ENCODE peak calls at places on chromosomes 3 and 15, in ten cellular contexts. B, I, N, D, W, S, T, P, G and E are unnamed samples.

GRCh38 chr3:74789111-74789510 is 174.7 kb upstream of the CNTN3 start:
- DNase-seq in B (no peak), I (no peak), N (no peak), D (no peak), W (no peak), S (no peak), T (no peak), P (no peak), G (no peak), E (no peak)

GRCh38 chr3:64272271-64272670 is 47.0 kb upstream of the PRICKLE2 start:
- DNase-seq in B (no peak), I (no peak), N (no peak), D (no peak), W (no peak), S (no peak), T (no peak), P (no peak), G (no peak), E (no peak)

GRCh38 chr15:84979651-84980050 is 2.0 kb upstream of the PDE8A start:
- DNase-seq in B (no peak), I (no peak), N (no peak), D (no peak), W (no peak), S (no peak), T (no peak), P (no peak), G (peak; percentile 13), E (no peak)

GRCh38 chr3:40086890-40087884 is 222.3 kb upstream of the EIF1B start:
- DNase-seq in B (no peak), I (no peak), N (no peak), D (no peak), W (no peak), S (no peak), T (no peak), P (no peak), G (no peak), E (peak; percentile 82)

GRCh38 chr15:68384451-68385239 is 47.3 kb downstream of the ITGA11 start:
- DNase-seq in B (no peak), I (no peak), N (no peak), D (no peak), W (no peak), S (no peak), T (no peak), P (no peak), G (no peak), E (no peak)

GRCh38 chr15:94002026-94002425 is 229.3 kb upstream of the MCTP2 start:
- DNase-seq in B (no peak), I (no peak), N (no peak), D (no peak), W (no peak), S (no peak), T (no peak), P (no peak), G (no peak), E (no peak)

GRCh38 chr3:61783993-61784718 is 222.8 kb downstream of the PTPRG start:
- DNase-seq in B (no peak), I (no peak), N (no peak), D (no peak), W (no peak), S (no peak), T (no peak), P (no peak), G (no peak), E (no peak)

GRCh38 chr3:137524751-137525150 is 239.4 kb upstream of the SOX14 start:
- DNase-seq in B (no peak), I (no peak), N (no peak), D (no peak), W (no peak), S (no peak), T (no peak), P (no peak), G (no peak), E (no peak)

GRCh38 chr15:42092666-42093445 is 1.5 kb downstream of the PLA2G4D start:
- DNase-seq in B (no peak), I (no peak), N (no peak), D (no peak), W (no peak), S (no peak), T (no peak), P (no peak), G (peak; percentile 8), E (peak; percentile 54)

GRCh38 chr15:65580287-65580686 is 30.6 kb downstream of the INTS14 start:
- DNase-seq in B (no peak), I (no peak), N (no peak), D (peak; percentile 33), W (no peak), S (no peak), T (no peak), P (no peak), G (no peak), E (no peak)

GRCh38 chr3:73070675-73071575 is 9.5 kb downstream of the EBLN2 start:
- DNase-seq in B (no peak), I (no peak), N (no peak), D (no peak), W (no peak), S (no peak), T (no peak), P (no peak), G (no peak), E (no peak)

GRCh38 chr3:18238721-18239331 is 186.3 kb downstream of the SATB1 start:
- DNase-seq in B (no peak), I (no peak), N (no peak), D (no peak), W (no peak), S (no peak), T (no peak), P (no peak), G (no peak), E (no peak)

GRCh38 chr15:31318429-31318828 is 8.2 kb upstream of the KLF13 start:
- DNase-seq in B (no peak), I (no peak), N (no peak), D (no peak), W (no peak), S (no peak), T (no peak), P (no peak), G (no peak), E (no peak)

GRCh38 chr15:29613951-29614382 is 208.3 kb downstream of the TJP1 start:
- DNase-seq in B (peak; percentile 23), I (no peak), N (no peak), D (no peak), W (no peak), S (no peak), T (no peak), P (no peak), G (peak; percentile 25), E (no peak)

GRCh38 chr3:23979569-23979968 is 34.5 kb downstream of the NR1D2 start:
- DNase-seq in B (no peak), I (no peak), N (no peak), D (no peak), W (no peak), S (no peak), T (no peak), P (no peak), G (no peak), E (no peak)

GRCh38 chr15:29140475-29141172 is 129.0 kb downstream of the NSMCE3 start:
- DNase-seq in B (no peak), I (no peak), N (no peak), D (no peak), W (no peak), S (no peak), T (no peak), P (no peak), G (no peak), E (no peak)

GRCh38 chr15:31265871-31266711 is 60.5 kb upstream of the KLF13 start:
- DNase-seq in B (no peak), I (no peak), N (no peak), D (peak; percentile 31), W (peak; percentile 39), S (no peak), T (peak; percentile 62), P (peak; percentile 98), G (no peak), E (no peak)

GRCh38 chr15:100726426-100727190 is 124.2 kb downstream of the ASB7 start:
- DNase-seq in B (no peak), I (no peak), N (no peak), D (no peak), W (no peak), S (no peak), T (no peak), P (no peak), G (no peak), E (no peak)

GRCh38 chr3:60250210-60250609 is 1001.0 kb downstream of the FHIT start:
- DNase-seq in B (no peak), I (no peak), N (no peak), D (no peak), W (no peak), S (no peak), T (no peak), P (no peak), G (no peak), E (no peak)

GRCh38 chr15:92073044-92073785 is 219.7 kb downstream of the SLCO3A1 start:
- DNase-seq in B (no peak), I (no peak), N (no peak), D (no peak), W (no peak), S (no peak), T (no peak), P (peak; percentile 18), G (no peak), E (no peak)